ENCODE peak calls at places on chromosomes 16 and 17, in nine cellular contexts. X is astrocyte; Q is neural progenitor cell; M is PC-3; U is lung; J is psoas muscle; H is A549; R is WERI-Rb-1; V is CD8-positive, alpha-beta T cell. S is an unnamed sample. For H3K9me3, the result is how much of the 10 kb centered on the place peaks cover.

GRCh38 chr16:87470332-87470731 is 22.5 kb downstream of the ZCCHC14 start:
- DNase-seq in U (no peak), X (no peak), R (peak), Q (peak), M (no peak), V (no peak), H (no peak), J (no peak), S (no peak)

GRCh38 chr17:43840814-43841213 is 6.2 kb upstream of the CD300LG start:
- DNase-seq in M (peak), V (no peak), Q (peak), R (peak), H (peak), U (no peak), J (no peak), X (no peak), S (no peak)

GRCh38 chr16:61366006-61366405 is 670.2 kb downstream of the CDH8 start:
- DNase-seq in U (no peak), M (no peak), R (no peak), V (no peak), Q (peak), J (no peak), X (no peak), H (peak), S (no peak)

GRCh38 chr17:66462010-66462409 is 159.6 kb downstream of the PRKCA start:
- DNase-seq in H (no peak), M (no peak), U (no peak), X (no peak), R (no peak), V (no peak), Q (no peak), J (no peak), S (no peak)

GRCh38 chr16:31274831-31275816 is 15.3 kb downstream of the ITGAM start:
- DNase-seq in H (no peak), Q (no peak), M (no peak), J (no peak), X (no peak), V (no peak), R (no peak), U (no peak), S (no peak)

GRCh38 chr16:87628246-87628923 is 26.1 kb downstream of the JPH3 start:
- DNase-seq in U (no peak), M (no peak), H (no peak), J (no peak), V (no peak), R (no peak), Q (no peak), X (no peak), S (no peak)

GRCh38 chr17:10557422-10557821 is 8.0 kb upstream of the MYH2 start:
- DNase-seq in X (no peak), R (no peak), V (no peak), Q (no peak), J (no peak), U (no peak), H (no peak), M (no peak), S (no peak)

GRCh38 chr17:82449883-82450356 is 632 bp downstream of the CYBC1 start:
- DNase-seq in X (no peak), M (no peak), U (no peak), Q (no peak), H (no peak), V (peak), R (no peak), J (no peak), S (peak)

GRCh38 chr16:31713945-31714898 is 159.4 kb upstream of the ZNF267 start:
- DNase-seq in M (no peak), H (no peak), Q (peak), J (peak), X (no peak), U (no peak), R (no peak), V (no peak), S (no peak)

GRCh38 chr17:42698736-42699414 is 16.5 kb downstream of the CNTNAP1 start:
- DNase-seq in H (no peak), U (no peak), Q (peak), V (no peak), J (peak), M (peak), X (peak), R (peak), S (no peak)

GRCh38 chr17:45871718-45872117 is 22.6 kb upstream of the MAPT start:
- DNase-seq in J (no peak), U (no peak), M (no peak), H (no peak), V (no peak), X (no peak), Q (peak), R (no peak), S (no peak)
- TF ChIP-seq CTCF in J (no peak), U (no peak), M (no peak), H (no peak), V (no peak), X (no peak), Q (no peak), R (no peak), S (no peak)

GRCh38 chr16:81576696-81577095 is 132.1 kb downstream of the CMIP start:
- DNase-seq in X (no peak), M (no peak), R (no peak), U (no peak), H (no peak), V (no peak), Q (no peak), J (no peak), S (no peak)

GRCh38 chr16:81575834-81576233 is 131.2 kb downstream of the CMIP start:
- DNase-seq in U (no peak), V (no peak), X (no peak), J (no peak), H (no peak), Q (no peak), M (no peak), R (no peak), S (no peak)

GRCh38 chr16:81581107-81581506 is 136.5 kb downstream of the CMIP start:
- DNase-seq in H (no peak), M (peak), J (no peak), V (no peak), U (peak), R (no peak), X (peak), Q (no peak), S (no peak)

GRCh38 chr16:81578015-81578554 is 133.5 kb downstream of the CMIP start:
- DNase-seq in Q (no peak), J (no peak), M (no peak), H (no peak), U (no peak), V (no peak), R (no peak), X (no peak), S (no peak)

GRCh38 chr16:81578636-81579413 is 134.2 kb downstream of the CMIP start:
- DNase-seq in M (no peak), V (no peak), J (no peak), U (no peak), X (no peak), H (no peak), Q (no peak), R (no peak), S (no peak)
- H3K27ac ChIP-seq in M (peak), V (no peak), J (no peak), U (no peak), X (no peak), H (peak), Q (no peak), R (no peak), S (no peak)

DNA sequence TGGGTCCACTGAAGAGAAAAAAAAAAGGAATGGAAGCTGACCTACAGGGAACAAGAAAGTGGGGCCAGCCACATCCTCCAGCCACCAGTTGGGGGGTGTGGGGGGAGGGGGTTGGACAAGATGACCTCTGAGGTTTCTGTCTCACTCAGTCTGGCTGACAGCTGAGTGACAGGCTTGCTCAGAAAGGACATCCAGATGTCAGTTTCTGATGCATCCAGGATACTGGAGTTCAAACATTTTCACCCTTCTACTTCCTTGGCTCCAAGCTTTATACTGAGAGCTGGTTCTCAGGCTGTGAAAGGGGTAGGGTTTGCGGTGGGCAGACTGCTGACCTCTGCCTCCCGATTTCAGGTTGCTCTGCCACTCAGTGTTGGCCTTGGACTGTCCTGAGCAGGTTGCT is 2178.3 kb downstream of the TP53TG3F start:
- DNase-seq in M (no peak), Q (no peak), H (no peak), U (no peak), X (no peak), J (no peak), R (no peak), V (no peak), S (no peak)
- H3K9me3 ChIP-seq in M (under half), Q (under half), H (under half), U (under half), X (under half), J (under half), R (under half), V (under half), S (under half)

DNA sequence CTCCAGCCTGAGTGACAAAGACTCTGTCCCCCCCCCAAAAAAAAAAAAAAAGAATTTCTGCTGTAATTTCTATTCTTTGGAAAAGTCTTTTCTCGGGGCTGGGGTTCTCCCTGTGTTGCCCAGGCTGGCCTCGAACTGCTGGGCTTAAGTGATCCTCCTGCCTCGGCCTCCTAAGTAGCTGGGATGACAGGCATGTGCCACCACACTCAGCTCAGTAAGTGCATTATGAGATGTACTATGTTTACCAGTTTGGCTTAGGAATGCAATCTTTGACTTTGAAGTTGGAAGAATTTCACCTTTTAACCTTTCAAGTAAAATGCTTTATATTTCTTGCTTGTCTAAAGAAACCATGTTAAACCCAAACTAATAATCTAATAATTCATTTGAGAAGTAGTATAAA is 28.0 kb upstream of the ADCY7 start:
- DNase-seq in H (no peak), X (no peak), J (no peak), U (no peak), Q (no peak), R (no peak), V (no peak), M (no peak), S (no peak)
- TF ChIP-seq CTCF in H (no peak), X (no peak), J (no peak), U (no peak), Q (no peak), R (no peak), V (no peak), M (no peak), S (no peak)

GRCh38 chr17:77814091-77814772 is 144.3 kb upstream of the TNRC6C start:
- DNase-seq in J (no peak), V (no peak), R (no peak), X (no peak), U (no peak), H (no peak), M (no peak), Q (no peak), S (no peak)
- H3K27ac ChIP-seq in J (no peak), V (no peak), R (no peak), X (no peak), U (no peak), H (no peak), M (no peak), Q (no peak), S (no peak)

GRCh38 chr17:70479779-70480178 is 310.4 kb downstream of the KCNJ2 start:
- DNase-seq in M (no peak), J (no peak), U (no peak), R (no peak), V (no peak), X (no peak), Q (no peak), H (no peak), S (no peak)

GRCh38 chr17:70478883-70479282 is 309.6 kb downstream of the KCNJ2 start:
- DNase-seq in J (peak), M (no peak), Q (no peak), H (no peak), U (no peak), X (no peak), V (no peak), R (no peak), S (no peak)

GRCh38 chr17:70484496-70484895 is 315.2 kb downstream of the KCNJ2 start:
- DNase-seq in J (no peak), M (no peak), V (no peak), Q (no peak), X (no peak), U (no peak), H (no peak), R (no peak), S (no peak)

GRCh38 chr17:70484050-70484449 is 314.7 kb downstream of the KCNJ2 start:
- DNase-seq in J (no peak), M (no peak), Q (no peak), H (no peak), R (no peak), V (no peak), X (no peak), U (no peak), S (no peak)

GRCh38 chr17:70483624-70484023 is 314.3 kb downstream of the KCNJ2 start:
- DNase-seq in M (no peak), J (peak), V (no peak), X (no peak), R (no peak), U (no peak), Q (no peak), H (no peak), S (no peak)
- H3K9me3 ChIP-seq in M (under half), J (under half), V (under half), X (under half), R (under half), U (under half), Q (under half), H (under half), S (under half)

DNA sequence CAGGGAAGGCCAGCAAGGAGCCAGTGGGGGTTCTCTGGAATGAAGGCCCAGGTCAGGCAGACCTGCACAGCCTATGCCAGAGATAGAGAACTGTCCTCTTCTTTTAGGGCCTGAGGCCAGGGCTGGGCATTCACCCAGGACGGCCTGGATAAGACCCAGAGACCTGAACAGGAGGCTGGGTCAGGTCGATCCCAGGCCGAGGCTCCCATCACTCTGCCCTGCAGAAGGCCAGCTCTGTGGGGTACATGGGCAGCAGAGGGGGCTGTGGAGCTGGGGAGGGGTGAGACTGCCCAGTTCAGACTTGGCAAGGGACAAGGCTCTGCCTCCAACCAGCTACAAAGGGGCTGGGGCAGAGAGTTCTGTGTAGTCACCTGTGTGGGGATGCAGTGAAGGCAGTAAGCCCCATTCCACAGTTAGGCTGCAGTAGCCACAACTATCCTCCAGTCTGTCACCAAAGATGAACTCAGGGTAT is 14.6 kb downstream of the HSD11B2 start:
- DNase-seq in J (peak), H (no peak), M (no peak), U (no peak), V (no peak), Q (no peak), X (no peak), R (no peak), S (no peak)
- TF ChIP-seq CTCF in J (no peak), H (no peak), M (no peak), U (no peak), V (no peak), Q (no peak), X (no peak), R (peak), S (no peak)

GRCh38 chr17:74512624-74513084 is 18.6 kb downstream of the CD300LB start:
- DNase-seq in M (peak), V (peak), U (no peak), H (peak), X (peak), Q (no peak), R (no peak), J (no peak), S (no peak)
- H3K27ac ChIP-seq in M (peak), V (no peak), U (no peak), H (no peak), X (peak), Q (no peak), R (no peak), J (peak), S (no peak)

GRCh38 chr16:35310999-35311398 is 1851.6 kb downstream of the TP53TG3F start:
- DNase-seq in M (no peak), V (no peak), U (no peak), Q (no peak), R (no peak), H (no peak), X (no peak), J (no peak), S (no peak)

GRCh38 chr16:35311475-35311874 is 1852.1 kb downstream of the TP53TG3F start:
- DNase-seq in H (no peak), J (no peak), V (no peak), U (no peak), X (no peak), Q (no peak), M (no peak), R (peak), S (no peak)

GRCh38 chr16:35305476-35305875 is 1846.1 kb downstream of the TP53TG3F start:
- DNase-seq in V (no peak), H (no peak), Q (no peak), J (no peak), M (peak), X (no peak), U (no peak), R (no peak), S (no peak)

GRCh38 chr16:35306915-35307314 is 1847.5 kb downstream of the TP53TG3F start:
- DNase-seq in X (no peak), M (peak), R (no peak), H (no peak), U (no peak), Q (no peak), J (no peak), V (no peak), S (no peak)

DNA sequence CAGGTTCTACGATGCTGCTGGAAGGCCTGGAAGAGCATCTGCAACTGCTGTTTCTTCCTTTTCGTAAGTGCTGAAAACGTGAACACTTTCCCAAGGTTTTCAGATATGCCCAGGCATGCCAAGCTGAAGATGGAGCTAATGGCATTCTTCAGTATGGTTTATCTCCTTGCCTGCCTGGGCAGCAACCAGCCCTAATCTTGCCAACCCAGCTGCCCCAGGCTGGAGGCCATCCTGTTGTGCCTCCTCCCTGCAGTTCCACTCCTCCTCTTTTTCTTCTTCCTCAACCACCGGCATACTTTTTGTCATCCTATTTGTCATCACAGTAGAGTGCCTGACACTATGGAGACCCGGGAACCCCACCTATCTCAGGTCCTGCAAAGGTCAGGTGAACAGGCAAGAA is 1849.3 kb downstream of the TP53TG3F start:
- DNase-seq in H (no peak), R (no peak), M (no peak), J (no peak), Q (no peak), V (no peak), U (no peak), X (no peak), S (no peak)
- H3K9me3 ChIP-seq in H (under half), R (under half), M (under half), J (under half), Q (under half), V (under half), U (under half), X (under half), S (under half)

GRCh38 chr17:13939222-13939621 is 130.1 kb upstream of the COX10 start:
- DNase-seq in H (no peak), J (no peak), M (peak), R (no peak), X (no peak), U (no peak), V (no peak), Q (no peak), S (no peak)
- TF ChIP-seq CTCF in H (no peak), J (no peak), M (peak), R (peak), X (no peak), U (no peak), V (no peak), Q (no peak), S (no peak)